ENCODE peak calls at places on chromosomes 6 and 20, in four cellular contexts. One of them, this sample, is unnamed.

GRCh38 chr6:86936834-86937218 is 502 bp upstream of the HTR1E start:
- DNase-seq in HCT116: no peak
- DNase-seq in astrocyte of the spinal cord: no peak
- DNase-seq in mesothelial cell of epicardium: no peak
- DNase-seq in this sample: no peak

GRCh38 chr6:87078983-87079616 is 15.8 kb downstream of the CGA start:
- DNase-seq in HCT116: peak; percentile 79
- DNase-seq in astrocyte of the spinal cord: peak; percentile 61
- DNase-seq in mesothelial cell of epicardium: peak; percentile 65
- DNase-seq in this sample: peak; percentile 72

GRCh38 chr6:153031335-153031955 is 28.9 kb upstream of the MTRF1L start:
- DNase-seq in HCT116: no peak
- DNase-seq in astrocyte of the spinal cord: peak; percentile 17
- DNase-seq in mesothelial cell of epicardium: no peak
- DNase-seq in this sample: no peak

GRCh38 chr20:50189681-50190250 is 864 bp upstream of the CEBPB start:
- DNase-seq in HCT116: no peak
- DNase-seq in astrocyte of the spinal cord: no peak
- DNase-seq in mesothelial cell of epicardium: no peak
- DNase-seq in this sample: no peak

GRCh38 chr6:148447521-148448230 is 105.0 kb downstream of the SASH1 start:
- DNase-seq in HCT116: no peak
- DNase-seq in astrocyte of the spinal cord: no peak
- DNase-seq in mesothelial cell of epicardium: no peak
- DNase-seq in this sample: no peak

GRCh38 chr6:126127662-126128061 is 141.3 kb downstream of the TRMT11 start:
- DNase-seq in HCT116: no peak
- DNase-seq in astrocyte of the spinal cord: peak; percentile 22
- DNase-seq in mesothelial cell of epicardium: no peak
- DNase-seq in this sample: no peak

GRCh38 chr6:46914279-46914810 is 7.4 kb downstream of the ADGRF5 start:
- DNase-seq in HCT116: no peak
- DNase-seq in astrocyte of the spinal cord: no peak
- DNase-seq in mesothelial cell of epicardium: no peak
- DNase-seq in this sample: no peak

GRCh38 chr6:64988148-64988547 is 718.9 kb downstream of the EYS start:
- DNase-seq in HCT116: no peak
- DNase-seq in astrocyte of the spinal cord: no peak
- DNase-seq in mesothelial cell of epicardium: no peak
- DNase-seq in this sample: no peak

GRCh38 chr6:45746046-45746445 is 269.6 kb downstream of the CLIC5 start:
- DNase-seq in HCT116: no peak
- DNase-seq in astrocyte of the spinal cord: peak; percentile 85
- DNase-seq in mesothelial cell of epicardium: no peak
- DNase-seq in this sample: no peak

GRCh38 chr6:165717732-165718465 is 54.9 kb upstream of the PDE10A start:
- DNase-seq in HCT116: peak; percentile 6
- DNase-seq in astrocyte of the spinal cord: peak; percentile 46
- DNase-seq in mesothelial cell of epicardium: no peak
- DNase-seq in this sample: no peak

GRCh38 chr6:136324981-136325380 is 35.3 kb upstream of the BCLAF1 start:
- DNase-seq in HCT116: no peak
- DNase-seq in astrocyte of the spinal cord: no peak
- DNase-seq in mesothelial cell of epicardium: no peak
- DNase-seq in this sample: no peak

GRCh38 chr20:44609006-44609510 is 26.7 kb downstream of the PKIG start:
- DNase-seq in HCT116: no peak
- DNase-seq in astrocyte of the spinal cord: no peak
- DNase-seq in mesothelial cell of epicardium: no peak
- DNase-seq in this sample: no peak

GRCh38 chr20:11054266-11055025 is 380.6 kb upstream of the JAG1 start:
- DNase-seq in HCT116: no peak
- DNase-seq in astrocyte of the spinal cord: no peak
- DNase-seq in mesothelial cell of epicardium: no peak
- DNase-seq in this sample: no peak

GRCh38 chr6:30743099-30744053 is 889 bp upstream of the FLOT1 start:
- DNase-seq in HCT116: no peak
- DNase-seq in astrocyte of the spinal cord: no peak
- DNase-seq in mesothelial cell of epicardium: peak; percentile 54
- DNase-seq in this sample: no peak

GRCh38 chr6:63572733-63573139 is 456 bp downstream of the LOC128125822 start:
- DNase-seq in HCT116: no peak
- DNase-seq in astrocyte of the spinal cord: no peak
- DNase-seq in mesothelial cell of epicardium: peak; percentile 64
- DNase-seq in this sample: no peak